ENCODE peak calls at places on chromosomes 13 and 19, in four cellular contexts. One of them, this sample, is unnamed.

GRCh38 chr13:30276178-30276577 is 31.2 kb downstream of the KATNAL1 start:
- DNase-seq in H1: no peak
- DNase-seq in GM12878: peak
- DNase-seq in K562: no peak
- DNase-seq in this sample: no peak

GRCh38 chr19:12779162-12779993 is 4.0 kb upstream of the HOOK2 start:
- DNase-seq in H1: no peak
- DNase-seq in GM12878: no peak
- DNase-seq in K562: peak
- DNase-seq in this sample: peak

GRCh38 chr13:48653074-48654054 is at the start of gene CYSLTR2:
- DNase-seq in H1: no peak
- DNase-seq in GM12878: peak
- DNase-seq in K562: no peak
- DNase-seq in this sample: peak

GRCh38 chr19:19642506-19643157 is 825 bp downstream of the GMIP start:
- DNase-seq in H1: no peak
- DNase-seq in GM12878: no peak
- DNase-seq in K562: peak
- DNase-seq in this sample: peak

GRCh38 chr13:36858285-36858684 is 39.3 kb downstream of the RFXAP start:
- DNase-seq in H1: no peak
- DNase-seq in GM12878: no peak
- DNase-seq in K562: peak
- DNase-seq in this sample: peak

GRCh38 chr13:81104316-81104715 is 763.4 kb upstream of the SPRY2 start:
- DNase-seq in H1: no peak
- DNase-seq in GM12878: no peak
- DNase-seq in K562: no peak
- DNase-seq in this sample: no peak

GRCh38 chr19:4488496-4488895 is 16.4 kb downstream of the HDGFL2 start:
- DNase-seq in H1: no peak
- DNase-seq in GM12878: no peak
- DNase-seq in K562: no peak
- DNase-seq in this sample: peak

GRCh38 chr13:84400711-84401110 is 518.4 kb upstream of the SLITRK1 start:
- DNase-seq in H1: no peak
- DNase-seq in GM12878: no peak
- DNase-seq in K562: no peak
- DNase-seq in this sample: no peak

GRCh38 chr13:29956771-29957170 is 106.4 kb upstream of the UBL3 start:
- DNase-seq in H1: no peak
- DNase-seq in GM12878: no peak
- DNase-seq in K562: no peak
- DNase-seq in this sample: peak

GRCh38 chr13:95787356-95788099 is 110.6 kb downstream of the DNAJC3 start:
- DNase-seq in H1: no peak
- DNase-seq in GM12878: no peak
- DNase-seq in K562: no peak
- DNase-seq in this sample: no peak

GRCh38 chr13:73940098-73940497 is 194.1 kb downstream of the KLF12 start:
- DNase-seq in H1: no peak
- DNase-seq in GM12878: no peak
- DNase-seq in K562: no peak
- DNase-seq in this sample: no peak

GRCh38 chr19:49570138-49570856 is 10.1 kb downstream of the NOSIP start:
- DNase-seq in H1: peak
- DNase-seq in GM12878: no peak
- DNase-seq in K562: peak
- DNase-seq in this sample: peak

GRCh38 chr19:48450863-48451262 is 4.5 kb upstream of the KCNJ14 start:
- DNase-seq in H1: no peak
- DNase-seq in GM12878: no peak
- DNase-seq in K562: no peak
- DNase-seq in this sample: peak

GRCh38 chr19:13015361-13016231 is 20.3 kb downstream of the NFIX start:
- DNase-seq in H1: peak
- DNase-seq in GM12878: no peak
- DNase-seq in K562: no peak
- DNase-seq in this sample: no peak

GRCh38 chr13:25901460-25902376 is 150.1 kb downstream of the SHISA2 start:
- DNase-seq in H1: no peak
- DNase-seq in GM12878: peak
- DNase-seq in K562: no peak
- DNase-seq in this sample: peak

GRCh38 chr19:12800344-12800732 is 1.3 kb downstream of the PRDX2 start:
- DNase-seq in H1: no peak
- DNase-seq in GM12878: no peak
- DNase-seq in K562: peak
- DNase-seq in this sample: no peak

GRCh38 chr19:17716309-17716929 is 2.9 kb upstream of the MAP1S start:
- DNase-seq in H1: no peak
- DNase-seq in GM12878: no peak
- DNase-seq in K562: no peak
- DNase-seq in this sample: no peak

GRCh38 chr19:4671182-4671851 is 1.2 kb upstream of the MYDGF start:
- DNase-seq in H1: no peak
- DNase-seq in GM12878: no peak
- DNase-seq in K562: no peak
- DNase-seq in this sample: no peak

GRCh38 chr13:51734786-51735185 is 69.2 kb downstream of the DHRS12 start:
- DNase-seq in H1: no peak
- DNase-seq in GM12878: no peak
- DNase-seq in K562: no peak
- DNase-seq in this sample: no peak

GRCh38 chr19:58380037-58380735 is 644 bp downstream of the ZNF837 start:
- DNase-seq in H1: no peak
- DNase-seq in GM12878: no peak
- DNase-seq in K562: no peak
- DNase-seq in this sample: no peak

GRCh38 chr13:48564046-48564445 is 31.2 kb upstream of the RCBTB2 start:
- DNase-seq in H1: no peak
- DNase-seq in GM12878: no peak
- DNase-seq in K562: no peak
- DNase-seq in this sample: peak

GRCh38 chr13:97268772-97269171 is 46.6 kb downstream of the MBNL2 start:
- DNase-seq in H1: no peak
- DNase-seq in GM12878: no peak
- DNase-seq in K562: no peak
- DNase-seq in this sample: no peak

GRCh38 chr19:46925548-46925950 is 64.8 kb downstream of the ARHGAP35 start:
- DNase-seq in H1: no peak
- DNase-seq in GM12878: no peak
- DNase-seq in K562: no peak
- DNase-seq in this sample: no peak

GRCh38 chr19:46049597-46049996 is 8.8 kb upstream of the IGFL4 start:
- DNase-seq in H1: peak
- DNase-seq in GM12878: no peak
- DNase-seq in K562: peak
- DNase-seq in this sample: no peak

GRCh38 chr13:39463611-39464010 is 139.4 kb downstream of the LHFPL6 start:
- DNase-seq in H1: no peak
- DNase-seq in GM12878: no peak
- DNase-seq in K562: no peak
- DNase-seq in this sample: no peak

GRCh38 chr19:49326165-49326704 is 1.2 kb upstream of the SLC6A16 start:
- DNase-seq in H1: no peak
- DNase-seq in GM12878: no peak
- DNase-seq in K562: no peak
- DNase-seq in this sample: no peak

GRCh38 chr19:39327990-39328705 is 7.5 kb upstream of the LRFN1 start:
- DNase-seq in H1: peak
- DNase-seq in GM12878: no peak
- DNase-seq in K562: peak
- DNase-seq in this sample: peak

GRCh38 chr19:4456566-4456842 is 1.1 kb downstream of the UBXN6 start:
- DNase-seq in H1: no peak
- DNase-seq in GM12878: no peak
- DNase-seq in K562: peak
- DNase-seq in this sample: peak

GRCh38 chr13:72565893-72566292 is 161.5 kb downstream of the MZT1 start:
- DNase-seq in H1: no peak
- DNase-seq in GM12878: no peak
- DNase-seq in K562: peak
- DNase-seq in this sample: peak

GRCh38 chr19:45253396-45254027 is 2.4 kb downstream of the MARK4 start:
- DNase-seq in H1: no peak
- DNase-seq in GM12878: no peak
- DNase-seq in K562: no peak
- DNase-seq in this sample: no peak

GRCh38 chr13:51821666-51822065 is 17.7 kb upstream of the DHRS12 start:
- DNase-seq in H1: no peak
- DNase-seq in GM12878: no peak
- DNase-seq in K562: no peak
- DNase-seq in this sample: no peak

GRCh38 chr19:6269101-6269886 is 10.5 kb downstream of the MLLT1 start:
- DNase-seq in H1: no peak
- DNase-seq in GM12878: no peak
- DNase-seq in K562: no peak
- DNase-seq in this sample: no peak

GRCh38 chr13:23902975-23903905 is 5.9 kb upstream of the C1QTNF9B start:
- DNase-seq in H1: peak
- DNase-seq in GM12878: no peak
- DNase-seq in K562: no peak
- DNase-seq in this sample: peak

GRCh38 chr19:40235238-40236025 is 8.9 kb upstream of the CCNP start:
- DNase-seq in H1: no peak
- DNase-seq in GM12878: no peak
- DNase-seq in K562: no peak
- DNase-seq in this sample: no peak

GRCh38 chr13:28001837-28002473 is 13.5 kb upstream of the URAD start:
- DNase-seq in H1: no peak
- DNase-seq in GM12878: no peak
- DNase-seq in K562: no peak
- DNase-seq in this sample: no peak

GRCh38 chr19:15935167-15935702 is 906 bp upstream of the CYP4F11 start:
- DNase-seq in H1: no peak
- DNase-seq in GM12878: no peak
- DNase-seq in K562: peak
- DNase-seq in this sample: no peak

GRCh38 chr19:7562646-7563393 is 27.3 kb downstream of the PNPLA6 start:
- DNase-seq in H1: peak
- DNase-seq in GM12878: no peak
- DNase-seq in K562: peak
- DNase-seq in this sample: no peak

GRCh38 chr19:29658221-29658991 is 6.9 kb upstream of the PLEKHF1 start:
- DNase-seq in H1: no peak
- DNase-seq in GM12878: no peak
- DNase-seq in K562: no peak
- DNase-seq in this sample: no peak

GRCh38 chr13:66503890-66504289 is 726.2 kb downstream of the PCDH9 start:
- DNase-seq in H1: no peak
- DNase-seq in GM12878: no peak
- DNase-seq in K562: no peak
- DNase-seq in this sample: no peak
- TF ChIP-seq NRF1 in H1: no peak
- TF ChIP-seq NRF1 in GM12878: no peak
- TF ChIP-seq NRF1 in K562: no peak
- TF ChIP-seq NRF1 in this sample: no peak

GRCh38 chr19:32566246-32566830 is 14.7 kb upstream of the PDCD5 start:
- DNase-seq in H1: no peak
- DNase-seq in GM12878: no peak
- DNase-seq in K562: no peak
- DNase-seq in this sample: no peak
- TF ChIP-seq NRF1 in H1: no peak
- TF ChIP-seq NRF1 in GM12878: no peak
- TF ChIP-seq NRF1 in K562: no peak
- TF ChIP-seq NRF1 in this sample: no peak

DNA sequence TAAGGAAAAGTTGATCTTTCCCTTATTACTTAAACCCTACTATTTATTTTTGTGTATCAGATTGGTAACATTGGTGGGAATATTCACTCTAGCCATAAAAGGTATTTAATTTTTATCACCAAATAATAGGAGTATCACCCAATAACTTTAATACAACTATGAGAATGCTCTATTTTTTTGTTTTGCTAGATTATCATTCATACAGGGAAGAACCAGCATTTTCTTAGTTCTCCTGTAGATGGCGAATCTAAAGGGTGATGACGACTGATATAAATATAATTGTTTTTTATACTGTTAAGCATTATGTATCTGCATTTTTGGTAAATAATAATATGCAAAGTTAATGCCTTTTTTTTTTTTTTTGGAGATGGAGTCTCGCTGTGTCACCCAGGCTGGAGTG is 7.9 kb upstream of the FRY start:
- DNase-seq in H1: no peak
- DNase-seq in GM12878: no peak
- DNase-seq in K562: no peak
- DNase-seq in this sample: no peak
- TF ChIP-seq NRF1 in H1: no peak
- TF ChIP-seq NRF1 in GM12878: no peak
- TF ChIP-seq NRF1 in K562: no peak
- TF ChIP-seq NRF1 in this sample: no peak

GRCh38 chr13:46295531-46296464 is 84.1 kb downstream of the LRRC63 start:
- DNase-seq in H1: no peak
- DNase-seq in GM12878: peak
- DNase-seq in K562: peak
- DNase-seq in this sample: no peak
- TF ChIP-seq NRF1 in H1: no peak
- TF ChIP-seq NRF1 in GM12878: no peak
- TF ChIP-seq NRF1 in K562: no peak
- TF ChIP-seq NRF1 in this sample: no peak

DNA sequence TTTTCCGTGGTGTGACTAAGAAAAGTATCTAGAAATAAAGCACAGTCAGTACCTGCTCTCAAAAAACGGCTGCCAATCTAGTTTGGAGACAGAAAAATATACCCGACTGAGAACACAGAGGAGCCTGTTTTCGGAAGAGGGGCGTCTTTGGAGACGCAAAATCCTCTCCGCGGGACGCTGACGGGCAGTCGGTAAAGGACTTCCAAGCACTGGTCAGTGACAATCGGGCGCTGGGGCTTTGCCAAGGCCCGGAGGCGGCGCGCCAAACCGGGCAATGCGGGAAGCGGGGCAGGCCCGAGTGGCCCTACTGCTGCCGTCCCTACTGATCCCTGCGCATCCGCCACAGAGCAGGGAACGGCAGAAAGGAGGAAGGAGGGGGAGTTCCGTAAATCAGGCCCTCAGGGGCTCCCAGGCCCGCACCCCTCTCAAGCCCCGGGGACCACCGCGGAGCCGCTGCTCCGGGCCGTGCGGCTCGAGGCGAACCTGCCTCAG is 585 bp upstream of the DPY19L3 start:
- DNase-seq in H1: peak
- DNase-seq in GM12878: no peak
- DNase-seq in K562: peak
- DNase-seq in this sample: no peak
- TF ChIP-seq NRF1 in H1: no peak
- TF ChIP-seq NRF1 in GM12878: no peak
- TF ChIP-seq NRF1 in K562: no peak
- TF ChIP-seq NRF1 in this sample: peak